ENCODE peak calls at places on chromosomes 5 and 9, in eight cellular contexts. One of them, this sample, is unnamed.
A peak's percentile ranks its signal among the peaks of the same experiment; 100 is the strongest.

GRCh38 chr9:127634698-127635097 is 22.6 kb downstream of the STXBP1 start:
- DNase-seq in pancreas: no peak
- DNase-seq in DND-41: no peak
- DNase-seq in spleen: no peak
- DNase-seq in fibroblast of lung: no peak
- DNase-seq in body of pancreas: no peak
- DNase-seq in fibroblast of mammary gland: peak; percentile 10
- DNase-seq in GM23248: no peak
- DNase-seq in this sample: no peak

GRCh38 chr5:176625966-176626875 is 4.1 kb downstream of the SNCB start:
- DNase-seq in pancreas: no peak
- DNase-seq in DND-41: no peak
- DNase-seq in spleen: peak; percentile 58
- DNase-seq in fibroblast of lung: no peak
- DNase-seq in body of pancreas: no peak
- DNase-seq in fibroblast of mammary gland: no peak
- DNase-seq in GM23248: peak; percentile 14
- DNase-seq in this sample: no peak

GRCh38 chr5:58317808-58318207 is 142.1 kb downstream of the PLK2 start:
- DNase-seq in pancreas: no peak
- DNase-seq in DND-41: no peak
- DNase-seq in spleen: no peak
- DNase-seq in fibroblast of lung: no peak
- DNase-seq in body of pancreas: no peak
- DNase-seq in fibroblast of mammary gland: no peak
- DNase-seq in GM23248: peak; percentile 30
- DNase-seq in this sample: no peak

GRCh38 chr9:36793277-36793676 is 220.6 kb downstream of the MELK start:
- DNase-seq in pancreas: no peak
- DNase-seq in DND-41: peak; percentile 7
- DNase-seq in spleen: no peak
- DNase-seq in fibroblast of lung: no peak
- DNase-seq in body of pancreas: no peak
- DNase-seq in fibroblast of mammary gland: no peak
- DNase-seq in GM23248: no peak
- DNase-seq in this sample: no peak

GRCh38 chr9:34125681-34126206 is 754 bp downstream of the DCAF12 start:
- DNase-seq in pancreas: no peak
- DNase-seq in DND-41: peak; percentile 9
- DNase-seq in spleen: peak; percentile 62
- DNase-seq in fibroblast of lung: peak; percentile 21
- DNase-seq in body of pancreas: no peak
- DNase-seq in fibroblast of mammary gland: peak; percentile 47
- DNase-seq in GM23248: peak; percentile 82
- DNase-seq in this sample: no peak

GRCh38 chr5:106649031-106649430 is 1021.7 kb downstream of the EFNA5 start:
- DNase-seq in pancreas: no peak
- DNase-seq in DND-41: no peak
- DNase-seq in spleen: no peak
- DNase-seq in fibroblast of lung: no peak
- DNase-seq in body of pancreas: no peak
- DNase-seq in fibroblast of mammary gland: no peak
- DNase-seq in GM23248: no peak
- DNase-seq in this sample: no peak

GRCh38 chr5:168353216-168353957 is 61.9 kb downstream of the WWC1 start:
- DNase-seq in pancreas: no peak
- DNase-seq in DND-41: no peak
- DNase-seq in spleen: no peak
- DNase-seq in fibroblast of lung: peak; percentile 8
- DNase-seq in body of pancreas: peak; percentile 54
- DNase-seq in fibroblast of mammary gland: peak; percentile 45
- DNase-seq in GM23248: no peak
- DNase-seq in this sample: no peak

GRCh38 chr9:103707181-103707580 is 386.9 kb upstream of the SMC2 start:
- DNase-seq in pancreas: no peak
- DNase-seq in DND-41: no peak
- DNase-seq in spleen: no peak
- DNase-seq in fibroblast of lung: no peak
- DNase-seq in body of pancreas: no peak
- DNase-seq in fibroblast of mammary gland: peak; percentile 16
- DNase-seq in GM23248: no peak
- DNase-seq in this sample: no peak

GRCh38 chr5:219492-219891 is 1.4 kb downstream of the SDHA start:
- DNase-seq in pancreas: no peak
- DNase-seq in DND-41: peak; percentile 45
- DNase-seq in spleen: no peak
- DNase-seq in fibroblast of lung: peak; percentile 49
- DNase-seq in body of pancreas: no peak
- DNase-seq in fibroblast of mammary gland: peak; percentile 64
- DNase-seq in GM23248: peak; percentile 74
- DNase-seq in this sample: peak; percentile 12

GRCh38 chr9:84898188-84898587 is 228.7 kb downstream of the NTRK2 start:
- DNase-seq in pancreas: no peak
- DNase-seq in DND-41: no peak
- DNase-seq in spleen: no peak
- DNase-seq in fibroblast of lung: no peak
- DNase-seq in body of pancreas: no peak
- DNase-seq in fibroblast of mammary gland: no peak
- DNase-seq in GM23248: no peak
- DNase-seq in this sample: no peak

GRCh38 chr9:122053546-122053945 is 39.6 kb downstream of the TTLL11 start:
- DNase-seq in pancreas: no peak
- DNase-seq in DND-41: no peak
- DNase-seq in spleen: no peak
- DNase-seq in fibroblast of lung: no peak
- DNase-seq in body of pancreas: no peak
- DNase-seq in fibroblast of mammary gland: no peak
- DNase-seq in GM23248: no peak
- DNase-seq in this sample: no peak

GRCh38 chr5:95809414-95809960 is 13.0 kb downstream of the GLRX start:
- DNase-seq in pancreas: no peak
- DNase-seq in DND-41: no peak
- DNase-seq in spleen: no peak
- DNase-seq in fibroblast of lung: peak; percentile 70
- DNase-seq in body of pancreas: peak; percentile 43
- DNase-seq in fibroblast of mammary gland: peak; percentile 76
- DNase-seq in GM23248: peak; percentile 69
- DNase-seq in this sample: no peak
- H3K4me3 ChIP-seq in pancreas: no peak overlapping the region
- H3K4me3 ChIP-seq in DND-41: peak overlapping the region; percentile 23
- H3K4me3 ChIP-seq in spleen: no peak overlapping the region
- H3K4me3 ChIP-seq in fibroblast of lung: no peak overlapping the region
- H3K4me3 ChIP-seq in body of pancreas: no peak overlapping the region
- H3K4me3 ChIP-seq in fibroblast of mammary gland: no peak overlapping the region
- H3K4me3 ChIP-seq in GM23248: peak overlapping the region; percentile 19
- H3K4me3 ChIP-seq in this sample: no peak overlapping the region

GRCh38 chr5:80796861-80797260 is 142.1 kb upstream of the DHFR start:
- DNase-seq in pancreas: no peak
- DNase-seq in DND-41: no peak
- DNase-seq in spleen: no peak
- DNase-seq in fibroblast of lung: no peak
- DNase-seq in body of pancreas: no peak
- DNase-seq in fibroblast of mammary gland: no peak
- DNase-seq in GM23248: no peak
- DNase-seq in this sample: no peak
- H3K4me3 ChIP-seq in pancreas: no peak overlapping the region
- H3K4me3 ChIP-seq in DND-41: no peak overlapping the region
- H3K4me3 ChIP-seq in spleen: no peak overlapping the region
- H3K4me3 ChIP-seq in fibroblast of lung: no peak overlapping the region
- H3K4me3 ChIP-seq in body of pancreas: no peak overlapping the region
- H3K4me3 ChIP-seq in fibroblast of mammary gland: no peak overlapping the region
- H3K4me3 ChIP-seq in GM23248: no peak overlapping the region
- H3K4me3 ChIP-seq in this sample: no peak overlapping the region

GRCh38 chr9:86901511-86901910 is 45.8 kb downstream of the GAS1 start:
- DNase-seq in pancreas: no peak
- DNase-seq in DND-41: no peak
- DNase-seq in spleen: no peak
- DNase-seq in fibroblast of lung: no peak
- DNase-seq in body of pancreas: no peak
- DNase-seq in fibroblast of mammary gland: no peak
- DNase-seq in GM23248: no peak
- DNase-seq in this sample: no peak

GRCh38 chr9:86907346-86907745 is 40.0 kb downstream of the GAS1 start:
- DNase-seq in pancreas: no peak
- DNase-seq in DND-41: no peak
- DNase-seq in spleen: no peak
- DNase-seq in fibroblast of lung: peak; percentile 58
- DNase-seq in body of pancreas: no peak
- DNase-seq in fibroblast of mammary gland: no peak
- DNase-seq in GM23248: no peak
- DNase-seq in this sample: no peak

GRCh38 chr9:86903461-86904010 is 43.8 kb downstream of the GAS1 start:
- DNase-seq in pancreas: no peak
- DNase-seq in DND-41: no peak
- DNase-seq in spleen: no peak
- DNase-seq in fibroblast of lung: no peak
- DNase-seq in body of pancreas: no peak
- DNase-seq in fibroblast of mammary gland: no peak
- DNase-seq in GM23248: no peak
- DNase-seq in this sample: no peak

GRCh38 chr9:86908261-86908660 is 39.0 kb downstream of the GAS1 start:
- DNase-seq in pancreas: no peak
- DNase-seq in DND-41: no peak
- DNase-seq in spleen: no peak
- DNase-seq in fibroblast of lung: no peak
- DNase-seq in body of pancreas: no peak
- DNase-seq in fibroblast of mammary gland: no peak
- DNase-seq in GM23248: no peak
- DNase-seq in this sample: no peak

DNA sequence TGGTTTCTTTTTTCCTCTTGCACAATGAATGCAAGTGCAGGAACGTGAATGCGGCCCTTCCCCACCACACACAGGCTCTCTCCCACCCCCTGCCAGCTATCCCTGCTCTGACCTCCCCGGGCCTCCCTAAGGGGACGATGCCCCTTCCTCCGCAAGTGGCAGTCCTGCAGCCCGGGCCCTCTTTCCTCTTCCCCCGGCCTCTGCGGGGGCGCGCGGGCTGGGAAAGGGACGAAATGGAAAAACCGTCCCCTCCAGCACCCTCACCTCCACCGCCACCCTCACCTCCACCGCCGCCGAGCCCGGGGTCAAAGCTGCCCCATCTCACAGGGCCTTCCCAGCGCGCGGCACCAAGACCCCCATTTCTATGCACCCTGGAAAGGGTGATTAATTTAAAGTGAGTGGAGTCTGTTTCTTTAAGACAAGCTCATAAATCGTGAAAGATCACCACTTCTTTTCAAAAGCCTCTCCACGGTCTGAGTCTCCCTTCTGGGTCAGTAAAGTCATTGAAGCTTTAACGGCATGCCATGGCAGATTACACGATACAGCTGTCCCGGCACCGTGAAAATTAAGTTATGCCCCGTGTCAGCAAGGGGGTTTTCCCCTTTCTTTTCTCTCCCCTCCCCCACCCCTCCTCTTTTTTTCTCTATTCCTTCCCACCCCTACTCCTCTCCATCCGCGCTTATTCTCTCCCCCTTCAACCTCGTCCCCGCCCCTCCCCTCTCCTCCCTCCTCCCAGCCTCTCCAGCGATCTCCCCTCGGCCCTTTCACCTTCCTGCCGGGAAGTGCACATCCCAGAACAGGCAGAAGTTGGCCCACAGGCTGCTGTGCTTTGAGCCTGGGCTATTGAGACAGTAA is 44.5 kb downstream of the GAS1 start:
- DNase-seq in pancreas: no peak
- DNase-seq in DND-41: no peak
- DNase-seq in spleen: no peak
- DNase-seq in fibroblast of lung: no peak
- DNase-seq in body of pancreas: no peak
- DNase-seq in fibroblast of mammary gland: no peak
- DNase-seq in GM23248: peak; percentile 18
- DNase-seq in this sample: no peak
- H3K4me3 ChIP-seq in pancreas: no peak overlapping the region
- H3K4me3 ChIP-seq in DND-41: no peak overlapping the region
- H3K4me3 ChIP-seq in spleen: no peak overlapping the region
- H3K4me3 ChIP-seq in fibroblast of lung: peak overlapping the region; percentile 31
- H3K4me3 ChIP-seq in body of pancreas: no peak overlapping the region
- H3K4me3 ChIP-seq in fibroblast of mammary gland: no peak overlapping the region
- H3K4me3 ChIP-seq in GM23248: peak overlapping the region; percentile 58
- H3K4me3 ChIP-seq in this sample: no peak overlapping the region

GRCh38 chr9:95506438-95506691 is 10.4 kb downstream of the PTCH1 start:
- DNase-seq in pancreas: no peak
- DNase-seq in DND-41: no peak
- DNase-seq in spleen: no peak
- DNase-seq in fibroblast of lung: peak; percentile 52
- DNase-seq in body of pancreas: peak; percentile 30
- DNase-seq in fibroblast of mammary gland: peak; percentile 49
- DNase-seq in GM23248: peak; percentile 79
- DNase-seq in this sample: peak; percentile 70

GRCh38 chr9:95503369-95503768 is 13.4 kb downstream of the PTCH1 start:
- DNase-seq in pancreas: no peak
- DNase-seq in DND-41: no peak
- DNase-seq in spleen: no peak
- DNase-seq in fibroblast of lung: no peak
- DNase-seq in body of pancreas: no peak
- DNase-seq in fibroblast of mammary gland: no peak
- DNase-seq in GM23248: no peak
- DNase-seq in this sample: peak; percentile 36

GRCh38 chr9:95505676-95506437 is 10.9 kb downstream of the PTCH1 start:
- DNase-seq in pancreas: no peak
- DNase-seq in DND-41: no peak
- DNase-seq in spleen: no peak
- DNase-seq in fibroblast of lung: peak; percentile 75
- DNase-seq in body of pancreas: peak; percentile 58
- DNase-seq in fibroblast of mammary gland: peak; percentile 52
- DNase-seq in GM23248: peak; percentile 67
- DNase-seq in this sample: peak; percentile 84

GRCh38 chr9:95505072-95505471 is 11.7 kb downstream of the PTCH1 start:
- DNase-seq in pancreas: no peak
- DNase-seq in DND-41: no peak
- DNase-seq in spleen: no peak
- DNase-seq in fibroblast of lung: no peak
- DNase-seq in body of pancreas: no peak
- DNase-seq in fibroblast of mammary gland: no peak
- DNase-seq in GM23248: no peak
- DNase-seq in this sample: no peak

DNA sequence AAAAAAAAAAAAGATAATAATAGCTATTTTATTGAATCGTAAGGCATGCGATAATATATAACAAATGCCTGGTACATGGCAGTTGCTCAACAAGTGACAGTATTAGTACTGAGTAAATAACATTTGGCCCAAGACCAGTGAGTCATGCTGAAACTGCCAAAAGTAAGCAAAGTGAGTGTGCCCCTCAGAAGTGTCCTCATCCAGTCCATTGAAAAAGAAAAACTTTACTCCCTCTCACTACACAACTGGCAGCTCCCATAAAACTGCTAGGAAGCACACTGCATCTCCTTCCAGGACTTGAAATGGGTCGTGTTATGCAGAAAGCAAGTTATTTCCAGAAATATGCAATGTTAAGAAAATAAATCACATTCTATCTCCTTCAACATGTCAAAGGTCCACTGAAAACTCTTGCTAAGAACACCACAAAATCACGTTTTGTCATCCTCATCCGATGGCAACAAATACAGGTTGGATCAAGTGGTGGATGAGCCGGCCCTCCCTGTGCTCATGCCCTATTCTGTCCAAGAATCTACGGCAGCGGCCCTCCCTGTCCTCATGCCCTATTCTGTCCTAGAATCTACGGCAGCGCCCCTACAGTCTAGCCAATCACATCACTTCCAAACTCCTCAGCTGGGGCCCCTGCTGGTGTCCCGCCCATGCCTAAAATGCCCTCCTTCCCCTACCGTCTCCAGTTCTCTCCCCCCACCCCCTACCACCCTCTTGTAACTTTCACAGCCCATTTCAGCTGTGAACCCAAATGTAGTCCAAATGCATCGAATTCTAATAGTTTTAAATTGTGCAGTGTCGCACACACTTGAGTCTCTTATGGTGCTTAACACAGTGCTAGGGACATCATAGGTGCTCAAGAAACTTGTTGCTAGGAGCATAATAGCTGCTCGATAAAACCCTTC is 12.5 kb downstream of the PTCH1 start:
- DNase-seq in pancreas: no peak
- DNase-seq in DND-41: no peak
- DNase-seq in spleen: no peak
- DNase-seq in fibroblast of lung: peak; percentile 72
- DNase-seq in body of pancreas: peak; percentile 47
- DNase-seq in fibroblast of mammary gland: peak; percentile 86
- DNase-seq in GM23248: peak; percentile 84
- DNase-seq in this sample: peak; percentile 71
- H3K4me3 ChIP-seq in pancreas: no peak overlapping the region
- H3K4me3 ChIP-seq in DND-41: no peak overlapping the region
- H3K4me3 ChIP-seq in spleen: no peak overlapping the region
- H3K4me3 ChIP-seq in fibroblast of lung: peak overlapping the region; percentile 79
- H3K4me3 ChIP-seq in body of pancreas: no peak overlapping the region
- H3K4me3 ChIP-seq in fibroblast of mammary gland: no peak overlapping the region
- H3K4me3 ChIP-seq in GM23248: peak overlapping the region; percentile 93
- H3K4me3 ChIP-seq in this sample: peak overlapping the region; percentile 70